ENCODE peak calls at places on chromosomes 7 and 10, in four cellular contexts. E is CD4-positive, alpha-beta T cell; R is breast epithelium; U is Ammon's horn. Z is an unnamed sample.

GRCh38 chr7:32298403-32299132 is 191.6 kb downstream of the LSM5 start:
- DNase-seq in E (no peak), R (no peak), U (no peak), Z (no peak)

GRCh38 chr10:3935933-3936359 is 150.9 kb upstream of the KLF6 start:
- DNase-seq in E (no peak), R (no peak), U (no peak), Z (peak)

GRCh38 chr7:15891151-15891842 is 204.8 kb upstream of the MEOX2 start:
- DNase-seq in E (no peak), R (no peak), U (no peak), Z (peak)

GRCh38 chr7:50792342-50793114 is 9.8 kb upstream of the GRB10 start:
- DNase-seq in E (no peak), R (no peak), U (no peak), Z (no peak)

GRCh38 chr7:3106353-3106752 is 62.7 kb upstream of the CARD11 start:
- DNase-seq in E (no peak), R (no peak), U (no peak), Z (no peak)

GRCh38 chr7:131068604-131069021 is 259.1 kb upstream of the MKLN1 start:
- DNase-seq in E (no peak), R (no peak), U (no peak), Z (peak)

GRCh38 chr10:94199565-94199964 is 163.2 kb downstream of the NOC3L start:
- DNase-seq in E (no peak), R (no peak), U (no peak), Z (peak)

GRCh38 chr10:56646301-56646700 is 285.2 kb upstream of the ZWINT start:
- DNase-seq in E (no peak), R (no peak), U (no peak), Z (no peak)

GRCh38 chr7:108299251-108300014 is 156.8 kb downstream of the NRCAM start:
- DNase-seq in E (no peak), R (no peak), U (no peak), Z (peak)

GRCh38 chr10:12835709-12836108 is 165.8 kb downstream of the CCDC3 start:
- DNase-seq in E (no peak), R (no peak), U (peak), Z (peak)

GRCh38 chr7:11077816-11078215 is 104.1 kb downstream of the PHF14 start:
- DNase-seq in E (no peak), R (no peak), U (no peak), Z (no peak)

GRCh38 chr10:94858022-94858421 is 80.4 kb upstream of the CYP2C9 start:
- DNase-seq in E (no peak), R (no peak), U (no peak), Z (no peak)

GRCh38 chr7:99004216-99004615 is 125.9 kb downstream of the TRRAP start:
- DNase-seq in E (no peak), R (peak), U (no peak), Z (no peak)

GRCh38 chr7:87851242-87851641 is 24.9 kb downstream of the SLC25A40 start:
- DNase-seq in E (no peak), R (no peak), U (no peak), Z (peak)

GRCh38 chr7:44819292-44819691 is 22.8 kb downstream of the PPIA start:
- DNase-seq in E (no peak), R (no peak), U (no peak), Z (no peak)

GRCh38 chr10:1674501-1674900 is 62.8 kb downstream of the ADARB2 start:
- DNase-seq in E (no peak), R (no peak), U (no peak), Z (no peak)

GRCh38 chr10:72008096-72008933 is 44.1 kb downstream of the CHST3 start:
- DNase-seq in E (no peak), R (peak), U (no peak), Z (no peak)

GRCh38 chr10:97428572-97428981 is 2.6 kb downstream of the PGAM1 start:
- DNase-seq in E (no peak), R (no peak), U (no peak), Z (no peak)

GRCh38 chr7:33597181-33597580 is 308.2 kb upstream of the BMPER start:
- DNase-seq in E (no peak), R (no peak), U (no peak), Z (no peak)

GRCh38 chr10:34405611-34406462 is 409.3 kb downstream of the PARD3 start:
- DNase-seq in E (no peak), R (no peak), U (no peak), Z (peak)

GRCh38 chr10:128744092-128744491 is 617.9 kb upstream of the MKI67 start:
- DNase-seq in E (no peak), R (no peak), U (no peak), Z (no peak)

GRCh38 chr10:15255961-15256360 is 87.5 kb upstream of the NMT2 start:
- DNase-seq in E (no peak), R (no peak), U (no peak), Z (no peak)

Z was measured in M059J.